ENCODE peak calls at places on chromosomes 16 and 17, in eight cellular contexts. One of them, this sample, is unnamed.

GRCh38 chr17:6455321-6455705 is 11.1 kb downstream of the PIMREG start:
- DNase-seq in A549: no peak
- DNase-seq in HCT116: no peak
- DNase-seq in K562: no peak
- DNase-seq in H1: peak
- DNase-seq in HepG2: no peak
- DNase-seq in endothelial cell of umbilical vein: no peak
- DNase-seq in GM12878: no peak
- DNase-seq in this sample: no peak

GRCh38 chr16:47644166-47644565 is 183.0 kb downstream of the PHKB start:
- DNase-seq in A549: no peak
- DNase-seq in HCT116: no peak
- DNase-seq in K562: no peak
- DNase-seq in H1: no peak
- DNase-seq in HepG2: no peak
- DNase-seq in endothelial cell of umbilical vein: peak
- DNase-seq in GM12878: no peak
- DNase-seq in this sample: no peak

GRCh38 chr17:5931611-5932010 is 138.6 kb upstream of the WSCD1 start:
- DNase-seq in A549: no peak
- DNase-seq in HCT116: no peak
- DNase-seq in K562: no peak
- DNase-seq in H1: no peak
- DNase-seq in HepG2: no peak
- DNase-seq in endothelial cell of umbilical vein: no peak
- DNase-seq in GM12878: no peak
- DNase-seq in this sample: no peak

GRCh38 chr17:30323262-30323894 is 10.5 kb downstream of the TMIGD1 start:
- DNase-seq in A549: no peak
- DNase-seq in HCT116: no peak
- DNase-seq in K562: no peak
- DNase-seq in H1: no peak
- DNase-seq in HepG2: no peak
- DNase-seq in endothelial cell of umbilical vein: no peak
- DNase-seq in GM12878: no peak
- DNase-seq in this sample: peak

GRCh38 chr17:62727916-62728672 is 80.0 kb downstream of the MARCHF10 start:
- DNase-seq in A549: peak
- DNase-seq in HCT116: no peak
- DNase-seq in K562: no peak
- DNase-seq in H1: no peak
- DNase-seq in HepG2: no peak
- DNase-seq in endothelial cell of umbilical vein: peak
- DNase-seq in GM12878: no peak
- DNase-seq in this sample: peak

GRCh38 chr17:42676424-42677011 is at the start of gene PLEKHH3:
- DNase-seq in A549: no peak
- DNase-seq in HCT116: no peak
- DNase-seq in K562: no peak
- DNase-seq in H1: peak
- DNase-seq in HepG2: no peak
- DNase-seq in endothelial cell of umbilical vein: no peak
- DNase-seq in GM12878: no peak
- DNase-seq in this sample: peak

GRCh38 chr17:57684711-57685498 is 60.2 kb downstream of the CCDC182 start:
- DNase-seq in A549: no peak
- DNase-seq in HCT116: no peak
- DNase-seq in K562: no peak
- DNase-seq in H1: peak
- DNase-seq in HepG2: no peak
- DNase-seq in endothelial cell of umbilical vein: no peak
- DNase-seq in GM12878: no peak
- DNase-seq in this sample: no peak

GRCh38 chr16:57694556-57695377 is at the start of gene DRC7:
- DNase-seq in A549: peak
- DNase-seq in HCT116: peak
- DNase-seq in K562: peak
- DNase-seq in H1: peak
- DNase-seq in HepG2: peak
- DNase-seq in endothelial cell of umbilical vein: peak
- DNase-seq in GM12878: no peak
- DNase-seq in this sample: peak

GRCh38 chr16:58094026-58094425 is 35.2 kb downstream of the CFAP20 start:
- DNase-seq in A549: no peak
- DNase-seq in HCT116: no peak
- DNase-seq in K562: no peak
- DNase-seq in H1: no peak
- DNase-seq in HepG2: no peak
- DNase-seq in endothelial cell of umbilical vein: no peak
- DNase-seq in GM12878: no peak
- DNase-seq in this sample: no peak

GRCh38 chr17:82094931-82095776 is 2.9 kb downstream of the FASN start:
- DNase-seq in A549: no peak
- DNase-seq in HCT116: no peak
- DNase-seq in K562: no peak
- DNase-seq in H1: no peak
- DNase-seq in HepG2: no peak
- DNase-seq in endothelial cell of umbilical vein: no peak
- DNase-seq in GM12878: no peak
- DNase-seq in this sample: peak

GRCh38 chr17:78166416-78166815 is 2.0 kb upstream of the SYNGR2 start:
- DNase-seq in A549: no peak
- DNase-seq in HCT116: no peak
- DNase-seq in K562: no peak
- DNase-seq in H1: no peak
- DNase-seq in HepG2: no peak
- DNase-seq in endothelial cell of umbilical vein: no peak
- DNase-seq in GM12878: no peak
- DNase-seq in this sample: no peak

GRCh38 chr17:49101054-49101534 is 31.5 kb upstream of the B4GALNT2 start:
- DNase-seq in A549: no peak
- DNase-seq in HCT116: peak
- DNase-seq in K562: no peak
- DNase-seq in H1: no peak
- DNase-seq in HepG2: no peak
- DNase-seq in endothelial cell of umbilical vein: no peak
- DNase-seq in GM12878: no peak
- DNase-seq in this sample: no peak

GRCh38 chr16:83403751-83404150 is 404.0 kb upstream of the HSBP1 start:
- DNase-seq in A549: no peak
- DNase-seq in HCT116: no peak
- DNase-seq in K562: no peak
- DNase-seq in H1: no peak
- DNase-seq in HepG2: no peak
- DNase-seq in endothelial cell of umbilical vein: no peak
- DNase-seq in GM12878: no peak
- DNase-seq in this sample: no peak

GRCh38 chr17:17153709-17154108 is 52.4 kb downstream of the PLD6 start:
- DNase-seq in A549: no peak
- DNase-seq in HCT116: no peak
- DNase-seq in K562: no peak
- DNase-seq in H1: no peak
- DNase-seq in HepG2: no peak
- DNase-seq in endothelial cell of umbilical vein: no peak
- DNase-seq in GM12878: no peak
- DNase-seq in this sample: no peak

GRCh38 chr17:68199837-68200688 is 47.8 kb upstream of the AMZ2 start:
- DNase-seq in A549: no peak
- DNase-seq in HCT116: no peak
- DNase-seq in K562: no peak
- DNase-seq in H1: no peak
- DNase-seq in HepG2: no peak
- DNase-seq in endothelial cell of umbilical vein: peak
- DNase-seq in GM12878: no peak
- DNase-seq in this sample: no peak

GRCh38 chr17:61201211-61201610 is 198.4 kb upstream of the TBX2 start:
- DNase-seq in A549: peak
- DNase-seq in HCT116: no peak
- DNase-seq in K562: no peak
- DNase-seq in H1: no peak
- DNase-seq in HepG2: peak
- DNase-seq in endothelial cell of umbilical vein: no peak
- DNase-seq in GM12878: no peak
- DNase-seq in this sample: no peak

GRCh38 chr17:66655861-66656260 is 179.1 kb upstream of the CACNG5 start:
- DNase-seq in A549: no peak
- DNase-seq in HCT116: no peak
- DNase-seq in K562: peak
- DNase-seq in H1: no peak
- DNase-seq in HepG2: no peak
- DNase-seq in endothelial cell of umbilical vein: no peak
- DNase-seq in GM12878: no peak
- DNase-seq in this sample: peak

GRCh38 chr16:8530756-8531155 is 59.6 kb downstream of the TMEM114 start:
- DNase-seq in A549: no peak
- DNase-seq in HCT116: no peak
- DNase-seq in K562: no peak
- DNase-seq in H1: no peak
- DNase-seq in HepG2: no peak
- DNase-seq in endothelial cell of umbilical vein: no peak
- DNase-seq in GM12878: no peak
- DNase-seq in this sample: no peak

GRCh38 chr16:1773703-1774455 is 945 bp upstream of the MRPS34 start:
- DNase-seq in A549: no peak
- DNase-seq in HCT116: no peak
- DNase-seq in K562: no peak
- DNase-seq in H1: no peak
- DNase-seq in HepG2: no peak
- DNase-seq in endothelial cell of umbilical vein: no peak
- DNase-seq in GM12878: no peak
- DNase-seq in this sample: peak

GRCh38 chr16:20849587-20850390 is 43.5 kb downstream of the REXO5 start:
- DNase-seq in A549: peak
- DNase-seq in HCT116: peak
- DNase-seq in K562: peak
- DNase-seq in H1: peak
- DNase-seq in HepG2: peak
- DNase-seq in endothelial cell of umbilical vein: peak
- DNase-seq in GM12878: no peak
- DNase-seq in this sample: peak

GRCh38 chr17:74519951-74520553 is 11.2 kb downstream of the CD300LB start:
- DNase-seq in A549: no peak
- DNase-seq in HCT116: no peak
- DNase-seq in K562: no peak
- DNase-seq in H1: no peak
- DNase-seq in HepG2: no peak
- DNase-seq in endothelial cell of umbilical vein: no peak
- DNase-seq in GM12878: no peak
- DNase-seq in this sample: peak

GRCh38 chr16:2364638-2365210 is 24.2 kb upstream of the ABCA3 start:
- DNase-seq in A549: peak
- DNase-seq in HCT116: no peak
- DNase-seq in K562: no peak
- DNase-seq in H1: no peak
- DNase-seq in HepG2: no peak
- DNase-seq in endothelial cell of umbilical vein: peak
- DNase-seq in GM12878: no peak
- DNase-seq in this sample: no peak

GRCh38 chr16:8634991-8635736 is 13.7 kb downstream of the METTL22 start:
- DNase-seq in A549: peak
- DNase-seq in HCT116: no peak
- DNase-seq in K562: peak
- DNase-seq in H1: peak
- DNase-seq in HepG2: peak
- DNase-seq in endothelial cell of umbilical vein: no peak
- DNase-seq in GM12878: no peak
- DNase-seq in this sample: no peak

GRCh38 chr16:67528870-67529638 is 425 bp downstream of the RIPOR1 start:
- DNase-seq in A549: peak
- DNase-seq in HCT116: no peak
- DNase-seq in K562: no peak
- DNase-seq in H1: peak
- DNase-seq in HepG2: no peak
- DNase-seq in endothelial cell of umbilical vein: peak
- DNase-seq in GM12878: no peak
- DNase-seq in this sample: peak
- TF ChIP-seq POLR2A in A549: peak
- TF ChIP-seq POLR2A in HCT116: peak
- TF ChIP-seq POLR2A in K562: no peak
- TF ChIP-seq POLR2A in H1: no peak
- TF ChIP-seq POLR2A in HepG2: peak
- TF ChIP-seq POLR2A in endothelial cell of umbilical vein: peak
- TF ChIP-seq POLR2A in GM12878: peak
- TF ChIP-seq POLR2A in this sample: peak

GRCh38 chr17:503449-503700 is 150.8 kb upstream of the RPH3AL start:
- DNase-seq in A549: no peak
- DNase-seq in HCT116: no peak
- DNase-seq in K562: no peak
- DNase-seq in H1: no peak
- DNase-seq in HepG2: no peak
- DNase-seq in endothelial cell of umbilical vein: no peak
- DNase-seq in GM12878: no peak
- DNase-seq in this sample: no peak
- H3K4me3 ChIP-seq in A549: no peak
- H3K4me3 ChIP-seq in HCT116: no peak
- H3K4me3 ChIP-seq in K562: no peak
- H3K4me3 ChIP-seq in H1: no peak
- H3K4me3 ChIP-seq in HepG2: no peak
- H3K4me3 ChIP-seq in endothelial cell of umbilical vein: no peak
- H3K4me3 ChIP-seq in GM12878: no peak
- H3K4me3 ChIP-seq in this sample: no peak

GRCh38 chr16:69647020-69647419 is 79.3 kb downstream of the NQO1 start:
- DNase-seq in A549: no peak
- DNase-seq in HCT116: no peak
- DNase-seq in K562: no peak
- DNase-seq in H1: no peak
- DNase-seq in HepG2: no peak
- DNase-seq in endothelial cell of umbilical vein: no peak
- DNase-seq in GM12878: no peak
- DNase-seq in this sample: no peak
- TF ChIP-seq MAX in A549: no peak
- TF ChIP-seq MAX in HCT116: no peak
- TF ChIP-seq MAX in K562: no peak
- TF ChIP-seq MAX in H1: no peak
- TF ChIP-seq MAX in HepG2: no peak
- TF ChIP-seq MAX in endothelial cell of umbilical vein: no peak
- TF ChIP-seq MAX in GM12878: no peak
- TF ChIP-seq MAX in this sample: no peak

GRCh38 chr17:8161289-8162231 is 1.2 kb downstream of the VAMP2 start:
- DNase-seq in A549: no peak
- DNase-seq in HCT116: no peak
- DNase-seq in K562: no peak
- DNase-seq in H1: no peak
- DNase-seq in HepG2: no peak
- DNase-seq in endothelial cell of umbilical vein: no peak
- DNase-seq in GM12878: no peak
- DNase-seq in this sample: no peak

GRCh38 chr17:8162232-8162996 is at the start of gene VAMP2:
- DNase-seq in A549: peak
- DNase-seq in HCT116: no peak
- DNase-seq in K562: no peak
- DNase-seq in H1: no peak
- DNase-seq in HepG2: no peak
- DNase-seq in endothelial cell of umbilical vein: peak
- DNase-seq in GM12878: no peak
- DNase-seq in this sample: peak

GRCh38 chr17:8163978-8164814 is 1.4 kb upstream of the VAMP2 start:
- DNase-seq in A549: peak
- DNase-seq in HCT116: no peak
- DNase-seq in K562: peak
- DNase-seq in H1: no peak
- DNase-seq in HepG2: no peak
- DNase-seq in endothelial cell of umbilical vein: no peak
- DNase-seq in GM12878: no peak
- DNase-seq in this sample: peak

GRCh38 chr17:8164815-8165131 is 2.0 kb upstream of the VAMP2 start:
- DNase-seq in A549: no peak
- DNase-seq in HCT116: no peak
- DNase-seq in K562: no peak
- DNase-seq in H1: no peak
- DNase-seq in HepG2: no peak
- DNase-seq in endothelial cell of umbilical vein: no peak
- DNase-seq in GM12878: no peak
- DNase-seq in this sample: no peak

GRCh38 chr17:8162997-8163977 is 539 bp upstream of the VAMP2 start:
- DNase-seq in A549: no peak
- DNase-seq in HCT116: no peak
- DNase-seq in K562: peak
- DNase-seq in H1: peak
- DNase-seq in HepG2: no peak
- DNase-seq in endothelial cell of umbilical vein: peak
- DNase-seq in GM12878: no peak
- DNase-seq in this sample: no peak
- TF ChIP-seq POLR2A in A549: no peak
- TF ChIP-seq POLR2A in HCT116: no peak
- TF ChIP-seq POLR2A in K562: no peak
- TF ChIP-seq POLR2A in H1: peak
- TF ChIP-seq POLR2A in HepG2: no peak
- TF ChIP-seq POLR2A in endothelial cell of umbilical vein: no peak
- TF ChIP-seq POLR2A in GM12878: no peak
- TF ChIP-seq POLR2A in this sample: no peak